ENCODE peak calls at places on chromosomes 5 and 9, in eight cellular contexts. Y, G, K, P, R, F, J and C are unnamed samples. For H3K36me3, the result is how much of the 10 kb centered on the place peaks cover.

GRCh38 chr5:19988447-19988846 is 447 bp upstream of the CDH18 start:
- DNase-seq in K (no peak), Y (no peak), P (no peak), J (no peak), F (no peak), G (no peak), R (no peak), C (no peak)

GRCh38 chr9:110016340-110016739 is 191.6 kb downstream of the C9orf152 start:
- DNase-seq in Y (no peak), P (no peak), G (peak), R (no peak), J (peak), F (no peak), K (no peak), C (peak)

GRCh38 chr9:129160712-129161533 is 17.1 kb downstream of the IER5L start:
- DNase-seq in P (no peak), R (no peak), F (no peak), K (no peak), Y (no peak), J (peak), G (peak), C (no peak)

GRCh38 chr5:134934202-134934601 is 29.3 kb downstream of the PCBD2 start:
- DNase-seq in P (no peak), R (no peak), J (no peak), K (no peak), G (no peak), Y (no peak), F (no peak), C (no peak)

GRCh38 chr5:58462154-58462553 is 2.3 kb upstream of the PLK2 start:
- DNase-seq in R (no peak), G (peak), Y (no peak), F (peak), J (no peak), P (no peak), K (peak), C (no peak)

GRCh38 chr9:114732842-114733241 is 50.9 kb upstream of the TEX48 start:
- DNase-seq in G (no peak), P (no peak), Y (no peak), F (no peak), J (no peak), K (no peak), R (no peak), C (no peak)

GRCh38 chr5:58459276-58459859 is 518 bp downstream of the PLK2 start:
- DNase-seq in P (no peak), K (peak), Y (no peak), F (peak), J (no peak), R (peak), G (peak), C (peak)

GRCh38 chr5:180802325-180803180 is at the start of gene MGAT1:
- DNase-seq in F (peak), P (peak), J (peak), K (peak), Y (peak), G (peak), R (peak), C (peak)

GRCh38 chr5:175590471-175590881 is 67.4 kb upstream of the HRH2 start:
- DNase-seq in P (no peak), Y (no peak), J (peak), F (no peak), R (no peak), G (peak), K (no peak), C (no peak)

GRCh38 chr9:33267368-33267767 is 2.5 kb downstream of the CHMP5 start:
- DNase-seq in P (no peak), F (no peak), J (no peak), K (no peak), R (no peak), G (no peak), Y (no peak), C (no peak)

GRCh38 chr9:73869261-73869660 is 627.9 kb upstream of the RORB start:
- DNase-seq in Y (no peak), G (peak), P (no peak), J (peak), F (no peak), R (no peak), K (peak), C (peak)

GRCh38 chr5:112914584-112914983 is 7.4 kb downstream of the REEP5 start:
- DNase-seq in K (no peak), R (no peak), Y (no peak), F (no peak), P (no peak), G (no peak), J (peak), C (no peak)

GRCh38 chr5:145983461-145983860 is 47.1 kb downstream of the SH3RF2 start:
- DNase-seq in F (no peak), Y (no peak), R (no peak), J (no peak), G (no peak), K (no peak), P (no peak), C (no peak)

GRCh38 chr9:99173570-99174504 is 47.9 kb downstream of the ALG2 start:
- DNase-seq in Y (no peak), R (no peak), P (no peak), K (no peak), F (no peak), G (peak), J (no peak), C (no peak)

GRCh38 chr9:34988218-34989055 is 1.1 kb upstream of the DNAJB5 start:
- DNase-seq in G (peak), F (no peak), K (peak), Y (no peak), R (no peak), J (no peak), P (peak), C (no peak)

DNA sequence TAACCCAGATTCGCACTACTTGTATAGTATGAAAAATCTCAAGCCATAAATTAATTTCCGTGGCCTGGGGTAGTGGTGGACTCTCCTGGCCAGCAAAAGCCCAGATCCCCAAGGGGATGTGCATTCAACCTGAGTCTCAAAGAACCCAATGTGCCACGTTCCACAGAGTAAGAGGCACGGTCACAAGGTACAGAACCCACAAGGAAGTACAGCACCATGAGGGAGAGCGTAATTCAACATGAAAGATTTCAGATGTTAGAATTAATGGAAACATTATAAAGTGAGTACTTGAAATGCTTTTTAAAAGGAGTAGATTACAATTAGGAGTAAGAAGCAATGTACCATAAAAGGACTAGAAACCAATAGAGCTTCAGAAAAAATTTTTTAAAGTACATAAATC is 23.4 kb downstream of the SRD5A1 start:
- DNase-seq in J (no peak), P (no peak), G (peak), Y (no peak), R (no peak), K (no peak), F (no peak), C (no peak)
- H3K36me3 ChIP-seq in J (under half), P (under half), G (under half), Y (under half), R (under half), K (under half), F (under half), C (under half)

GRCh38 chr9:20981486-20981885 is 50.0 kb downstream of the HACD4 start:
- DNase-seq in G (peak), J (peak), Y (no peak), P (no peak), K (no peak), R (peak), F (no peak), C (peak)
- H3K27ac ChIP-seq in G (no peak), J (peak), Y (no peak), P (peak), K (peak), R (peak), F (peak), C (peak)

DNA sequence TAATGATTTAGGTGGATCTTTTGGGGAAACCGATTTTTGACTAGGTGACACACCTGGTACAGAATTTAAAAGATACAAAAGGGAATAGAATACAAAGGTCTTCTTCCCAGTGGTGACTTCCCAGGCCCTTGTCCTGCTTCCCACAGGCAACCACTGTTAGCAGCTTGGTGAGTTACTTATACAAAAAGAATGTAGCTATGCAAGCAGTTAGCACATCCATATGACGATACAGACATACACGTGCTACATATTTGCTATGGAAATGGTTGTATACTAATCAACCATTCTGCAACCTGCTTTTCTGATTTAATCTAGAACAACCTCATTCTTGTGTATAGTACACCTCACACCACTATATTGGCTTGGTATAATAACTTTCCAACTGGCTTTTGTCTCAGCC is 51.0 kb downstream of the OTULIN start:
- DNase-seq in G (no peak), Y (no peak), K (no peak), R (no peak), F (no peak), J (peak), P (no peak), C (no peak)
- H3K36me3 ChIP-seq in G (under half), Y (half or more), K (under half), R (under half), F (under half), J (under half), P (under half), C (half or more)

GRCh38 chr5:160438316-160439204 is 16.9 kb downstream of the PTTG1 start:
- DNase-seq in K (peak), F (peak), G (peak), P (no peak), R (peak), J (peak), Y (peak), C (peak)

GRCh38 chr5:160441352-160441781 is 19.7 kb downstream of the PTTG1 start:
- DNase-seq in R (no peak), F (no peak), G (no peak), Y (no peak), J (no peak), P (no peak), K (no peak), C (peak)

GRCh38 chr5:160442824-160443431 is 21.3 kb downstream of the PTTG1 start:
- DNase-seq in P (no peak), Y (no peak), G (no peak), K (no peak), F (no peak), R (no peak), J (no peak), C (no peak)

GRCh38 chr5:160436017-160436416 is 14.4 kb downstream of the PTTG1 start:
- DNase-seq in J (no peak), F (no peak), Y (no peak), R (no peak), G (no peak), K (no peak), P (no peak), C (no peak)

DNA sequence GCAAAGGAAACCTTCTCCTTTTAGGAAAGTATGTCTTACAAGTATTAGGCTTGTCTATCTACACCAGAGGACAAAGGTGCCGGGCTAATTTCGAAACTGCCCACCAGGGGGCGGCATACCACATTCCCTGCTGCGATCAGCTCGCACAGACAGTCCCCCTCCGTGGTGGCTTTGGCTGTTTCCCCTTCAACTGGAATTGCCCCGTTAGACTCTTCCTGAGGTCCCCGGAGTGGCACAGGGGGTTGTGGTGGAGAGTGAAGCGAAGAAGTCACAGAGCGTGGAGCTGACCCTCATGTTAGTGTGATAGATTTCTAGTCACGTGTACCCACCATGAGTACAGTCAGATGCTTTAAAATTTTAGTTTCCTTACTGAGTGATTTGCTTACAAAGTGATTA is 17.5 kb downstream of the PTTG1 start:
- DNase-seq in F (peak), Y (peak), K (peak), J (peak), P (peak), R (peak), G (peak), C (peak)
- H3K27ac ChIP-seq in F (no peak), Y (no peak), K (peak), J (no peak), P (no peak), R (no peak), G (no peak), C (no peak)

GRCh38 chr9:365451-365850 is 150.8 kb downstream of the DOCK8 start:
- DNase-seq in P (no peak), K (no peak), R (no peak), Y (no peak), F (no peak), J (no peak), G (no peak), C (no peak)
- H3K36me3 ChIP-seq in P (under half), K (under half), R (under half), Y (under half), F (under half), J (under half), G (under half), C (under half)

DNA sequence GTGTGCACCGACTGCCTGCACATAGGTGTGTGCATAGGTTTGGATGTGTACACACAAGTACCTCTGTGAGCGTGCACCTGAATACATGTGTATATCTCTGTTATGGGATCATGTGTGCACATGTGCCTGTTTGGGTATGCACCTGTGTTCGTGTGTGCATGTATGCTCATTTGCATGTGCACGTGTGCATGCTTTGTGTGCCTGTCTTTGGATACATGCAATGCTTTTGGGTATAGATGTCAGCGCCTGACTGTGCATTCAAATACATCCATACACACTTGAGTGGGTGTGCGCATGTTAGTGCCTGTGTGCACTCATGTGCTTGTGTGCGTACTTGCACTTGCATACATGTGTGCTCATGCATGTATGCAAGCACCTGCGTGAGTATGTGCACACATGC is 258.1 kb downstream of the IRX2 start:
- DNase-seq in Y (no peak), F (no peak), R (no peak), P (no peak), G (no peak), J (no peak), K (no peak), C (no peak)
- H3K27ac ChIP-seq in Y (no peak), F (no peak), R (no peak), P (no peak), G (no peak), J (no peak), K (no peak), C (no peak)

DNA sequence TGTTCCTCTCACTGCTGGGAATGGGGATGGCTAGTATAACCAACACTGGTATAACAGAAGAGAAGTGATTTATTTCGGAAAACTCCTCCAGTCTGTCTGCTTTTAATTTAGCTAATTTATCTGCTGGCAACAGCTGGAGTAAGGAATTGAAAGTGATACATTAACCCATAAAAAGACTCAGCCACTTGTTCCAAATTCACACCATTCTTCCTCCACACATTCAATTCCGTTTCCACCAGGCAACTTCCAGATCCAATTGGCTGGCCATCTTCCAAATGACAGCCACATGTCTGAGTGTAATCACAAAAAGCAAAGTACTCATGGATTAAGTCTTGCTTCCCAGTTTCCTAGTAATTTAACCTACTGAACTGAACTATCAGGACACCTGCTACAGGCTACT is 77.1 kb upstream of the RETREG1 start:
- DNase-seq in J (no peak), P (no peak), G (no peak), R (no peak), K (no peak), Y (no peak), F (no peak), C (no peak)
- H3K36me3 ChIP-seq in J (half or more), P (under half), G (under half), R (under half), K (under half), Y (under half), F (under half), C (half or more)

GRCh38 chr5:61559722-61560121 is 227.7 kb downstream of the ZSWIM6 start:
- DNase-seq in Y (no peak), J (no peak), G (no peak), P (no peak), F (no peak), R (no peak), K (no peak), C (no peak)
- H3K27ac ChIP-seq in Y (no peak), J (no peak), G (no peak), P (no peak), F (no peak), R (no peak), K (no peak), C (no peak)

GRCh38 chr5:132661231-132662003 is 3.4 kb downstream of the IL13 start:
- DNase-seq in K (no peak), G (no peak), F (no peak), Y (no peak), R (no peak), J (no peak), P (peak), C (no peak)
- H3K36me3 ChIP-seq in K (under half), G (under half), F (under half), Y (under half), R (under half), J (under half), P (under half), C (under half)

GRCh38 chr5:2633992-2634391 is 117.5 kb downstream of the IRX2 start:
- DNase-seq in J (no peak), G (no peak), K (no peak), F (no peak), R (no peak), P (no peak), Y (no peak), C (no peak)
- H3K27ac ChIP-seq in J (no peak), G (no peak), K (no peak), F (no peak), R (no peak), P (no peak), Y (no peak), C (no peak)